ENCODE peak calls at places on chromosomes 1 and 21, in four cellular contexts. C is fibroblast of lung, G is astrocyte of the cerebellum, D is astrocyte. R is an unnamed sample.
A peak's percentile ranks its signal among the peaks of the same experiment; 100 is the strongest.

GRCh38 chr1:51284487-51284954 is 45.8 kb downstream of the TTC39A start:
- DNase-seq in G (no peak), D (peak; percentile 37), C (peak; percentile 57), R (peak; percentile 37)

GRCh38 chr21:29718081-29718815 is 221.5 kb downstream of the GRIK1 start:
- DNase-seq in D (peak; percentile 14), G (no peak), C (peak; percentile 27), R (no peak)

GRCh38 chr1:111615874-111616715 is 3.5 kb upstream of the RAP1A start:
- DNase-seq in D (no peak), C (no peak), G (no peak), R (no peak)

GRCh38 chr1:13593511-13594131 is 10.0 kb downstream of the PDPN start:
- DNase-seq in C (peak; percentile 96), D (peak; percentile 96), G (peak; percentile 75), R (no peak)

GRCh38 chr1:41427943-41428735 is 56.3 kb downstream of the EDN2 start:
- DNase-seq in G (no peak), C (no peak), D (no peak), R (no peak)

GRCh38 chr1:226201029-226201593 is 14.6 kb upstream of the ACBD3 start:
- DNase-seq in G (no peak), D (no peak), C (no peak), R (no peak)

GRCh38 chr1:145960468-145961108 is 2.8 kb upstream of the LIX1L start:
- DNase-seq in C (peak; percentile 64), D (peak; percentile 39), G (no peak), R (peak; percentile 52)

GRCh38 chr1:37238376-37239224 is 204.3 kb upstream of the GRIK3 start:
- DNase-seq in C (no peak), D (no peak), G (no peak), R (no peak)

GRCh38 chr21:31220567-31220966 is 123.5 kb downstream of the TIAM1 start:
- DNase-seq in C (peak; percentile 20), G (no peak), D (peak; percentile 7), R (no peak)

GRCh38 chr1:196115641-196116040 is 492.6 kb downstream of the KCNT2 start:
- DNase-seq in D (peak; percentile 89), G (peak; percentile 80), C (peak; percentile 91), R (no peak)

GRCh38 chr1:25103180-25103790 is 129.0 kb downstream of the SYF2 start:
- DNase-seq in G (no peak), D (no peak), C (no peak), R (no peak)

GRCh38 chr1:100188617-100189016 is 10.6 kb upstream of the LRRC39 start:
- DNase-seq in D (peak; percentile 96), G (peak; percentile 99), C (peak; percentile 96), R (no peak)

GRCh38 chr1:115828101-115829022 is 12.6 kb downstream of the NHLH2 start:
- DNase-seq in D (no peak), G (no peak), C (no peak), R (peak; percentile 52)

GRCh38 chr1:10195570-10195969 is 14.8 kb upstream of the KIF1B start:
- DNase-seq in C (peak; percentile 69), D (peak; percentile 58), G (no peak), R (no peak)

GRCh38 chr1:221620437-221621384 is 121.2 kb downstream of the DUSP10 start:
- DNase-seq in G (no peak), C (peak; percentile 42), D (peak; percentile 26), R (no peak)

GRCh38 chr1:169031566-169032224 is 74.8 kb upstream of the ATP1B1 start:
- DNase-seq in D (peak; percentile 14), G (peak; percentile 33), C (peak; percentile 21), R (no peak)

GRCh38 chr1:153490272-153491051 is 30.0 kb upstream of the S100A7 start:
- DNase-seq in C (peak; percentile 96), G (peak; percentile 83), D (peak; percentile 96), R (no peak)

GRCh38 chr1:197198333-197198732 is 51.9 kb upstream of the ASPM start:
- DNase-seq in C (no peak), G (no peak), D (no peak), R (no peak)

GRCh38 chr21:25283720-25284119 is 323.6 kb downstream of the MRPL39 start:
- DNase-seq in G (no peak), C (peak; percentile 25), D (peak; percentile 8), R (no peak)

DNA sequence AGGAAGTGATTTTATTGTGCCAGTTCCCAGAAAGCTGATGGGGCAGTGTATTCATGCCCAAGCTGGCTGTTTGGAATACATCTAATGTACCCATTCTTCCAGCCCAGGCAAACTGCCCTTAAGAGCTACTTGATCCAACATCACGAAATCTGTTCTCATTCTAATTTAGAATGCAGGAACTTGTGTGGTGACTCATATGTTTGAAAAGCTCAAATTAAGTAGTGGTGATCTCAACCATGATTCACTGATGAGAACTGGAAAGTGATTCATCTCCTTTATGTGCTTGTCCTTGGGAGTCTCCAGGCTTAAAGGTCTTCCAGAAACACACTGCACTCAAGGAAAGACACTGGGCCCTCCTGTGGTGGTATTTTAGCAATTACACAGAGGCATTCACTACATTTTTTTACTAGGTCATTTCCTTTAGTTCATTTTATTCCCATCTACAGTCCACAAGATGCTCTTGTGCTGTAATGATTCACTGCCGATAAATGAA is 65.4 kb downstream of the RPE65 start:
- DNase-seq in D (peak; percentile 100), C (peak; percentile 100), G (peak; percentile 99), R (no peak)
- TF ChIP-seq CTCF in D (peak; percentile 66), C (peak; percentile 37), G (peak; percentile 42), R (no peak)

DNA sequence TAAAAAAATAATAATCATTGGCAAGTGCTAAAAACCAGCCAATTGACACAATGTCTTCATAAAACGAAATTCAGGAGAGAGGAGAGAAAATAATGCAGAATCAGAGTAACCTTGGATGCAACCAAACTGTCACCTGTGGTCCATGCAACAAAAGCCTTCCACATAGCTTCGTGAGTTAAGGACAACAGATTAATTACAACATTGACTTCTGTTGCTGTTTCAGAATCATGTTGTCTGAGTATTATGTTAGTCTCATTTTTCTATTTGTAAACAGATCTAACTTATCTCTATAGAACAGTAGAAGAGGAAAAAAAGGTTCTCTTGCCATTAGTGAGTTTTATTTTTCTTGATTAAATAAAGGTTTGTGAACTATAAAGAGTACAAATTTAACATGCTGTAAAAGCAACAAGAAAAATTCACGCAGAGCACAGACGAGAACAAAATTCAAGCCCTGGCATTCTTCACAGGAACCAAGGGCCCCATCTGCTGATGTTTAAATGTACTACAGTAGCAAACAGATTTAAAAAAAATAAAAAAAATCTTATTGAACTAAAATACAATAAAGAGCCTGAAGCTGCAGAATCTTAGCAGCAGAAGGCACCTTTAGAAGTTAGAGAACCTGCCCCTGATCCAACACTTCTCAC is 381.1 kb upstream of the PKN2 start:
- DNase-seq in C (peak; percentile 42), D (peak; percentile 21), G (peak; percentile 32), R (peak; percentile 37)
- TF ChIP-seq CTCF in C (peak; percentile 66), D (peak; percentile 56), G (peak; percentile 62), R (peak; percentile 72)

DNA sequence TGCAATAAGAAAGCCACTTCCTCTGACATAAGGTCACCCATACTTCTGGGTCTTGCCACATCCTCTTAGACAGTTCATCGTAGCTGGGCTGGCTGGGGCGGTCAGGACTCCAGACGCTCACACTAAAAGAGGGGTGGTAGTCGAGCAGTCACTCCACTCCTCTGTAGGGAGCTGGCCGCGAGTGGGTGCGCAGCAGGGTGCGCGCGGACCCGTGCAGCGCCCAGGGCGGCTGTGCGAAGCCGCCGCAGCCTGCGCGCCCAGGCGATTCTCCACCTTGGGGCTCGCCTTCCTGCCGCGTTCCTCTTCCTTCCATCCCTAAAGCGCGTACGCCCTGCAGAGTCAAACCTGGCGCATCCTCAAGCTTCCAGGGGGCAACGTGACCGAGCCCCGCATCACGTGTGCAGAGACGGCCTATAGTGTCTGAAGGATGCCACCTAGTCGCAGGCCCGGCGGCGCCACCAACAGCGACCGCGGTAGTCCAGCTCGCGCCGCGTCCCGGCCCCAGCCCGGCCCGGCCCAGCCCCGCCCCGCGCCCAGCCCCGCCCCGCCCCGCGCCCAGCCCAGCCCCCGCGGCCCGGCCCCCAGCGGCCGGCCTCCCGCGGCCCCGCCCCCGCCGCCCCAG is 360 bp upstream of the PRDX6 start:
- DNase-seq in D (peak; percentile 73), C (peak; percentile 84), G (no peak), R (peak; percentile 72)
- TF ChIP-seq CTCF in D (no peak), C (no peak), G (no peak), R (no peak)

DNA sequence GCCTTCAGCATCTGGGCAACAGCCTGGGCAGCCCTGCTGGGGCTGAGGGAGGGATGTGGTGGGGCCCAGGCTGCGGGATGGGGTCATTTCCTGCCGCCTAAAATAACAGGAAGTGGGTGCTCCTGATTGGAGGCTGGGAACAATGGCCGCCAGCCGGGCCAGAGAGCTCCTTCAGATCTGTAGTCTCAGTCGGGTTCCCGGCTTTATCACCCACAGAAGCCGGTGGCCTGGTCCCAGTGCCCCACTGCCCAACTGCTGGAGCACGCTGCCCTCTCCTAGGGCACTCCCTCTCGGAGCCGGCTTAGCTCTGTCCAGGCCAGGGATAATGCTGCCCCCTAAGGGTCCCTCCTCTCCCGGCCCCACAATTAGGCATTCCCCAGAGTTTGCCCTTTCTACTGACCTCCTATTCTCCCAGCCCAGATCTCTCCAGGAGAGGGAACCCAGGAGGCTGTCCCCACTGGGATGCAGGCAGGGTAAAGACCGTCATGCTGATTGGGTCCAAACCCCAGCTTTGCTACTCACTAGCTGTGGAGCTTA is 5.1 kb downstream of the MAP7D1 start:
- DNase-seq in D (peak; percentile 50), G (no peak), C (peak; percentile 72), R (no peak)
- TF ChIP-seq CTCF in D (peak; percentile 13), G (peak; percentile 53), C (peak; percentile 41), R (no peak)